ENCODE peak calls at places on chromosomes 11 and 22, in six cellular contexts. X is tibial nerve; Z is skeletal muscle cell; L is stimulated activated CD8-positive, alpha-beta memory T cell treated with anti-CD3 and anti-CD28 coated beads, Interleukin-4, amount 100 ng/mL, for 4 hours; A is NCI-H82; B is mesothelial cell of epicardium. Y is an unnamed sample.

GRCh38 chr11:121318848-121319834 is 26.6 kb downstream of the SC5D start:
- DNase-seq in L (no peak), A (peak), X (peak), Z (peak), B (no peak), Y (no peak)

GRCh38 chr11:417652-418342 is 3.0 kb upstream of the SIGIRR start:
- DNase-seq in X (no peak), L (no peak), Z (no peak), A (no peak), B (no peak), Y (no peak)

GRCh38 chr11:65887723-65888162 is 528 bp downstream of the FIBP start:
- DNase-seq in B (no peak), L (no peak), X (no peak), A (no peak), Z (no peak), Y (no peak)

GRCh38 chr11:60987577-60988277 is 16.2 kb downstream of the CD6 start:
- DNase-seq in X (no peak), B (no peak), L (no peak), Z (no peak), A (no peak), Y (no peak)

GRCh38 chr11:36035454-36035853 is 91.6 kb downstream of the LDLRAD3 start:
- DNase-seq in Z (no peak), X (no peak), A (no peak), B (no peak), L (no peak), Y (no peak)

GRCh38 chr22:41847300-41847699 is 14.4 kb downstream of the SREBF2 start:
- DNase-seq in L (no peak), B (no peak), X (no peak), A (peak), Z (no peak), Y (no peak)

GRCh38 chr11:44047931-44048431 is at the start of gene ACCSL:
- DNase-seq in L (no peak), B (peak), Z (no peak), A (no peak), X (no peak), Y (peak)

GRCh38 chr11:8167796-8168195 is 1.0 kb downstream of the RIC3 start:
- DNase-seq in L (no peak), Z (no peak), X (no peak), A (no peak), B (no peak), Y (no peak)

GRCh38 chr11:37657645-37658044 is 1059.6 kb upstream of the RAG2 start:
- DNase-seq in L (no peak), X (no peak), Z (no peak), B (no peak), A (no peak), Y (no peak)

GRCh38 chr11:120184946-120185677 is 25.7 kb upstream of the OAF start:
- DNase-seq in X (peak), B (no peak), A (no peak), Z (no peak), L (no peak), Y (peak)

GRCh38 chr22:42939941-42940653 is 74.9 kb downstream of the PACSIN2 start:
- DNase-seq in X (no peak), A (no peak), L (no peak), Z (peak), B (no peak), Y (no peak)

GRCh38 chr11:70203749-70204465 is 811 bp downstream of the FADD start:
- DNase-seq in L (peak), Z (peak), B (peak), A (peak), X (peak), Y (peak)

GRCh38 chr11:118910309-118911112 is 15.2 kb downstream of the BCL9L start:
- DNase-seq in L (no peak), X (peak), Z (peak), B (peak), A (no peak), Y (no peak)

GRCh38 chr22:24214467-24215285 is 30.2 kb downstream of the GGT5 start:
- DNase-seq in L (no peak), X (no peak), Z (no peak), B (no peak), A (peak), Y (no peak)